ENCODE peak calls at places on chromosomes 1 and 21, in four cellular contexts. Y is IMR-90, W is WTC11, X is SK-N-SH. M is an unnamed sample.
A peak's percentile ranks its signal among the peaks of the same experiment; 100 is the strongest.

GRCh38 chr1:15799928-15800835 is 7.3 kb downstream of the UQCRHL start:
- DNase-seq in Y (peak; percentile 31), X (peak; percentile 81), W (peak; percentile 37), M (peak; percentile 60)

GRCh38 chr1:151222130-151222529 is 23.8 kb downstream of the PIP5K1A start:
- DNase-seq in X (no peak), W (no peak), Y (peak; percentile 33), M (no peak)

GRCh38 chr1:58898739-58899580 is 115.1 kb upstream of the JUN start:
- DNase-seq in Y (peak; percentile 35), W (no peak), X (peak; percentile 86), M (no peak)

GRCh38 chr1:228008391-228009115 is 1.8 kb downstream of the WNT3A start:
- DNase-seq in X (peak; percentile 23), W (no peak), Y (no peak), M (no peak)

GRCh38 chr1:223012176-223012788 is 130.8 kb downstream of the TLR5 start:
- DNase-seq in Y (no peak), X (no peak), W (no peak), M (no peak)

GRCh38 chr1:145994391-145995120 is 1.8 kb downstream of the TXNIP start:
- DNase-seq in Y (no peak), W (no peak), X (no peak), M (no peak)

GRCh38 chr1:33147997-33148314 is 33.9 kb downstream of the TRIM62 start:
- DNase-seq in Y (peak; percentile 59), X (peak; percentile 73), W (peak; percentile 47), M (no peak)

GRCh38 chr1:53620620-53620957 is 118.4 kb downstream of the GLIS1 start:
- DNase-seq in Y (no peak), X (no peak), W (no peak), M (no peak)

GRCh38 chr21:42906222-42906621 is 13.1 kb downstream of the NDUFV3 start:
- DNase-seq in Y (no peak), X (no peak), W (no peak), M (no peak)

GRCh38 chr1:203099121-203099520 is 13.3 kb upstream of the MYOG start:
- DNase-seq in Y (no peak), X (no peak), W (no peak), M (no peak)

GRCh38 chr1:89262643-89263042 is 10.0 kb downstream of the GBP5 start:
- DNase-seq in Y (peak; percentile 5), X (no peak), W (no peak), M (no peak)

GRCh38 chr21:16424331-16424749 is 694.6 kb downstream of the USP25 start:
- DNase-seq in X (peak; percentile 4), W (no peak), Y (no peak), M (no peak)

GRCh38 chr1:153395136-153395685 is 4.3 kb upstream of the S100A8 start:
- DNase-seq in W (no peak), Y (no peak), X (no peak), M (peak; percentile 35)

GRCh38 chr1:183461350-183461749 is 10.9 kb upstream of the SMG7 start:
- DNase-seq in Y (no peak), X (no peak), W (no peak), M (no peak)

GRCh38 chr21:34091032-34091431 is 17.7 kb downstream of the MRPS6 start:
- DNase-seq in Y (no peak), X (no peak), W (no peak), M (no peak)

GRCh38 chr1:204348722-204349121 is 11.0 kb downstream of the PLEKHA6 start:
- DNase-seq in Y (peak; percentile 62), X (peak; percentile 80), W (no peak), M (no peak)

GRCh38 chr1:209692745-209693504 is 11.7 kb upstream of the HSD11B1 start:
- DNase-seq in W (peak; percentile 79), X (peak; percentile 61), Y (peak; percentile 83), M (peak; percentile 82)

GRCh38 chr1:101240041-101240430 is 3.2 kb downstream of the S1PR1 start:
- DNase-seq in Y (no peak), X (no peak), W (no peak), M (no peak)

GRCh38 chr1:188365874-188366273 is 1537.1 kb downstream of the PLA2G4A start:
- DNase-seq in Y (peak; percentile 5), X (no peak), W (no peak), M (no peak)

GRCh38 chr1:7670334-7671145 is 100.6 kb upstream of the VAMP3 start:
- DNase-seq in Y (no peak), W (no peak), X (no peak), M (no peak)

GRCh38 chr1:91397605-91398004 is 7.0 kb downstream of the HFM1 start:
- DNase-seq in W (no peak), X (no peak), Y (no peak), M (no peak)

GRCh38 chr1:22332795-22333499 is 118.7 kb upstream of the ZBTB40 start:
- DNase-seq in X (no peak), Y (no peak), W (no peak), M (no peak)

GRCh38 chr1:203351037-203351625 is at the start of gene FMOD:
- DNase-seq in W (peak; percentile 49), X (no peak), Y (peak; percentile 46), M (no peak)

GRCh38 chr1:73980324-73981040 is 217.5 kb downstream of the LRRIQ3 start:
- DNase-seq in W (no peak), Y (no peak), X (no peak), M (no peak)
- TF ChIP-seq USF2 in W (no peak), Y (no peak), X (no peak), M (no peak)

DNA sequence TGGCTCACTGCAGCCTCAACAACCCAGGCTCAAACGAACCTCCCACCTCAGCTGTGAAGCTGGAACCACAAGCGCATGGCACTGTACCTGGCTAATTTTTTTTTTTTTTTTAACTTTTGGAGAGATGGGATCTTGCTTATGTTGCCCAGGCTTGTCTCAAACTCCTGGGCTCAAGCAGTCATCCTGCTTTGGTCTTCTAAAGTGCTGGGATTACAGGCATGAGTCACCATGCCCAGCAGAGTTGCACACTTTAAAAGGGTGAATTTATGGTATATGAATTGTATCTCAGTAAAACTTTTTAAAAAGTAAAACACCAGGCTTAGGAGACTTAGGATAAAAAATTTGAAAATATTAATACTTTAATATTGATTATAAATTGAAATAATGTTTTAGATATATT is 99.1 kb downstream of the CLEC20A start:
- DNase-seq in X (no peak), Y (peak; percentile 37), W (no peak), M (no peak)
- TF ChIP-seq USF2 in X (no peak), Y (no peak), W (no peak), M (no peak)

GRCh38 chr1:20209471-20209870 is 23.2 kb upstream of the PLA2G2C start:
- DNase-seq in X (no peak), W (no peak), Y (no peak), M (no peak)
- TF ChIP-seq USF2 in X (no peak), W (no peak), Y (no peak), M (no peak)

DNA sequence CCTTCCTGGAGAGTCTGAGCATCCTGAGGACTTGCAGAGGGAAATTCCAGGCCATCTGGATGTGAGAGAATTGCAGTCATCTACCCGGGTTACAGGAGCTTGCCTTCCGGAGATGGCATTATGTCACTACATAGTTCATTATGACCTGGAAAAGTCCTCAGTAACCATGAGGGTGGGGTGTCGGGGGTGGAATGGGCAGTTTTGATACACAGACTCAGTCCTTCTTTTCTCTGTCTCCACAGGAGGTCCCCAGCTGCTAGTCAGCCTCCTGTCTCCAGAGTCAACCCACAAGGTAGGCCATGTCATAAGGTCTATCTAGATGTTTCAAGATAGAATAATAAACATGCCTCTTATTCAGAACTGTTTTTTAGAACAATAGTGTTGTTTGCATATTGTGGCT is 268.2 kb upstream of the SGIP1 start:
- DNase-seq in Y (no peak), X (no peak), W (no peak), M (no peak)
- TF ChIP-seq USF2 in Y (no peak), X (no peak), W (no peak), M (no peak)

DNA sequence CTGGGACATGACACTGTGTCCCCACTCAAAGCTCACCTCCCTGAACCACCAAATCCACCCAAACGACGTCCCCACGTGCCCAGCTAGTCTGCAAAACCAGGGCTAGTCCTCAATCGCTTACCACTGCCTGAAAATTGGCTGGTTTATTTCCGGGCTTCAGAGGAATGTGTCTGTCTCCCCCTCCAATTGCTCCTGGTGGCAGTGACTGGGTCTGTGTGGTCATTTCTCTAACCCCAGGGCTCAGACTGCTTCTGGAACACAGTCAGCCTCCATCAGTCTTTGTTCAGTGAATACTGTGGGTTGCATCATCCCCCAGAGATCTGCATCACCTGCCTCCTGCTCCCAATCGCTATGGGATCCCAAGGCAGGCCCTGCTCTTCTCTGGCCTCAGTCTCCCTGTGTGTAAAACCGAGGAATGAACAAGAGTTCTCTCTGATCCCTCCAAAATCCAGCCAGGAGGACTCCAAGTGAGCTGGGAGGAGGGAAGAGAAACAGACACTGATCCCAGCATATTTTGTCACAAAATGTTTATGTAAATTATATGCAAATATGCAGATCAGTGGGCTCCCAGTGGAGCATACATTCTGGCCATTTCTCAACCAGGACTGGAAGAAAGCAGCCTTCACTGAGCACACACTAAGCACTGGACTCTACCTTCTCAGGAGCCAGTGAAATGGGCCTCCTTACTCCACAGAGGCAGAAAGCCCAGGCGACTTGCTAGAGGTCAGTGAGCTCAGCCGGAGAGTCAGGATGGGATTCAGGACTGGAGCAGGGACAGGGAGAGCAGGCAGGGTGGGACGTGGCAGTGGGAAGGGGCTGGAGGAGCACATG is 20.9 kb downstream of the SDC3 start:
- DNase-seq in Y (peak; percentile 73), W (no peak), X (no peak), M (no peak)
- TF ChIP-seq USF2 in Y (peak; percentile 29), W (no peak), X (no peak), M (no peak)

GRCh38 chr1:213326666-213327317 is 275.8 kb downstream of the RPS6KC1 start:
- DNase-seq in W (no peak), X (no peak), Y (peak; percentile 77), M (no peak)
- TF ChIP-seq USF2 in W (no peak), X (no peak), Y (no peak), M (no peak)

DNA sequence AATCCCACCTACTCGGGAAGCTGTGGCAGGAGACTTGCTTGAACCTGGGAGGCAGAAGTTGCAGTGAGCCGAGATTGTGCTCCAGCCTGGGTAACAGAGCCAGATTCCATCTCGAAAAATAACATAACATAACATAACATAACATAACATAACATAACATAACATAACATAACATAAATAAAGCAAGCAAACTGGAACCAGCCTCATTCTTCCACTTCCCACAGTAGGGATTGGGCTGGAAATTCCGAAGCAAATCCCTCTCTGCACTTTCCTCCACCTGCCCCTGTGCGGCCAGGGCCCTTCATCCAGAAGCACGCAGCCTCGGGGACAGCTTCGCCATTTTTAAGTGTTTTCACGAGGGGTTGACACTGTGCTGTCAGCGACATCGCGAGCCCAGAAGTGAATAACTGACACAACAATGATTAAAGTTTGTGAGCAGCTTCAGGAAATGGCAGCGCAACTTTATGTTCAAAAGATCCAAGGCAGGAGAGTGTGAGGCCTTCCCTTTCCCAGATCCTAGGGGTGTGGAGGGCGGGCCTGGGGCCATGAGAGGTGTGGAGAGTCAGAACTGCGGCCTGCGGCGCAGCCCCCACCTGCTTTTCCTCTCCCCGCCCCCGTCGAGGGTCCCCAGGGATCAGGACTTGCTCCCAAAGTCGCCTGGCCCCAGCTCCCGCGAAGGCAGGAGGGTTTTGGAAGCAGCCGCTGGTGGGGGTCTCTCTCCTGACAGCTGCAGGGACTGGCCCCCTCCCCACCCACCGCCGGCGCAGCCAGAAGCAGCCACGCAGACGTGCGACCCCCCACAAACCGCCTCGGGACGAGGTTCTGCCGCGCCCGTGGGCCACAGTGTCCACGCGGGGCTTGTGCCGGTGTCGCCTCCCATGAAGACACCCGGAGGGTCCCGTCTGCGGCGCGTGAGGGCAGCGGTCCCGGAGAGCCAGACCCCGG is 656 bp upstream of the GABRD start:
- DNase-seq in X (no peak), Y (no peak), W (peak; percentile 42), M (no peak)
- TF ChIP-seq USF2 in X (no peak), Y (no peak), W (no peak), M (no peak)

M was measured in H1.